ENCODE peak calls at places on chromosomes 6 and 20, in five cellular contexts. C is AG04450, H is hepatocyte, D is cardiac muscle cell, S is tibial nerve. E is an unnamed sample.

GRCh38 chr6:163756079-163756478 is 341.6 kb downstream of the QKI start:
- DNase-seq in C (no peak), H (no peak), D (no peak), S (no peak), E (no peak)

GRCh38 chr6:3908223-3908622 is 59.0 kb downstream of the FAM50B start:
- DNase-seq in C (no peak), H (no peak), D (no peak), S (no peak), E (no peak)

GRCh38 chr6:5674723-5675122 is 332.0 kb downstream of the NRN1 start:
- DNase-seq in C (no peak), H (no peak), D (no peak), S (no peak), E (no peak)

GRCh38 chr20:3749689-3750639 is 17.5 kb downstream of the HSPA12B start:
- DNase-seq in C (no peak), H (peak; percentile 64), D (no peak), S (no peak), E (no peak)

GRCh38 chr6:23420659-23421350 is 705.2 kb upstream of the NRSN1 start:
- DNase-seq in C (no peak), H (no peak), D (no peak), S (no peak), E (no peak)

GRCh38 chr20:43448748-43449535 is 8.8 kb upstream of the SRSF6 start:
- DNase-seq in C (no peak), H (peak; percentile 68), D (peak; percentile 55), S (peak; percentile 32), E (no peak)

GRCh38 chr6:82408952-82409421 is 45.4 kb downstream of the TPBG start:
- DNase-seq in C (no peak), H (no peak), D (peak; percentile 57), S (no peak), E (no peak)

GRCh38 chr6:132300323-132300949 is 100.8 kb downstream of the MOXD1 start:
- DNase-seq in C (peak; percentile 41), H (peak; percentile 72), D (peak; percentile 77), S (peak; percentile 61), E (no peak)

GRCh38 chr20:23119456-23120216 is 33.5 kb upstream of the CD93 start:
- DNase-seq in C (no peak), H (no peak), D (no peak), S (no peak), E (no peak)

GRCh38 chr6:42428326-42429041 is 23.2 kb downstream of the TRERF1 start:
- DNase-seq in C (no peak), H (no peak), D (peak; percentile 43), S (no peak), E (no peak)

GRCh38 chr20:14114049-14114448 is 118.7 kb downstream of the MACROD2 start:
- DNase-seq in C (no peak), H (no peak), D (no peak), S (no peak), E (no peak)

GRCh38 chr6:6665505-6665904 is 77.0 kb downstream of the LY86 start:
- DNase-seq in C (no peak), H (no peak), D (no peak), S (no peak), E (no peak)

GRCh38 chr20:3222635-3223600 is 13.6 kb downstream of the ITPA start:
- DNase-seq in C (no peak), H (peak; percentile 61), D (no peak), S (no peak), E (no peak)

GRCh38 chr6:7731289-7731688 is 5.4 kb downstream of the BMP6 start:
- DNase-seq in C (no peak), H (no peak), D (peak; percentile 15), S (no peak), E (no peak)
- H3K4me3 ChIP-seq in C (no peak overlapping the region), H (no peak overlapping the region), D (no peak overlapping the region), S (no peak overlapping the region), E (no peak overlapping the region)

DNA sequence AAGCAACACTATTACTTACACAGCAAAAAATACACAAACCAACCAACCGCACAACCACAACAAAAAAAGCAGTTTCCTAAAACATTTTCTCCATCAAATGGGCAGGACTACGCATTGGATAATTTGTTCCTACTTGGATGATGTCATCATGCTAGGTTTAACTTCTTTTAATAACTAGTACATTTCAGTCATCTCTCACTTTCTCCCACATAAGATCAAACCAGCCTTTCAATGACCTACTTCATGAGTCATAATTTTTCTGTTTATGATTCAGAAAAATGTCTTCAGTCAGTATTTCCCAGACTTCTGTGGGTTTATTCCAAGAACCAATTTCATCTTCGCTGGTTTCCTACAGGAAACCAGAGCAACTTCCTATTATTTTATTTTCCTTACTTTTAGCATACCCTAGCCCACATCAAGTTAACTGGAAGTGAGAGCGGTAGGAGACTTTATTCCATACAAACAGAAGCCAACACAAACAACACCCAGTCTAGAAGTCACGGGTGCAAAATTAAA is 134.2 kb downstream of the GMDS start:
- DNase-seq in C (no peak), H (no peak), D (peak; percentile 82), S (no peak), E (no peak)
- H3K27ac ChIP-seq in C (no peak overlapping the region), H (no peak overlapping the region), D (no peak overlapping the region), S (peak overlapping the region; percentile 73), E (peak overlapping the region; percentile 73)

GRCh38 chr6:99425647-99426453 is 742 bp upstream of the PNISR start:
- DNase-seq in C (peak; percentile 49), H (peak; percentile 91), D (peak; percentile 87), S (peak; percentile 85), E (peak; percentile 86)
- TF ChIP-seq CTCF in C (peak; percentile 66), H (peak; percentile 59), D (peak; percentile 51), S (peak; percentile 23), E (no peak)

DNA sequence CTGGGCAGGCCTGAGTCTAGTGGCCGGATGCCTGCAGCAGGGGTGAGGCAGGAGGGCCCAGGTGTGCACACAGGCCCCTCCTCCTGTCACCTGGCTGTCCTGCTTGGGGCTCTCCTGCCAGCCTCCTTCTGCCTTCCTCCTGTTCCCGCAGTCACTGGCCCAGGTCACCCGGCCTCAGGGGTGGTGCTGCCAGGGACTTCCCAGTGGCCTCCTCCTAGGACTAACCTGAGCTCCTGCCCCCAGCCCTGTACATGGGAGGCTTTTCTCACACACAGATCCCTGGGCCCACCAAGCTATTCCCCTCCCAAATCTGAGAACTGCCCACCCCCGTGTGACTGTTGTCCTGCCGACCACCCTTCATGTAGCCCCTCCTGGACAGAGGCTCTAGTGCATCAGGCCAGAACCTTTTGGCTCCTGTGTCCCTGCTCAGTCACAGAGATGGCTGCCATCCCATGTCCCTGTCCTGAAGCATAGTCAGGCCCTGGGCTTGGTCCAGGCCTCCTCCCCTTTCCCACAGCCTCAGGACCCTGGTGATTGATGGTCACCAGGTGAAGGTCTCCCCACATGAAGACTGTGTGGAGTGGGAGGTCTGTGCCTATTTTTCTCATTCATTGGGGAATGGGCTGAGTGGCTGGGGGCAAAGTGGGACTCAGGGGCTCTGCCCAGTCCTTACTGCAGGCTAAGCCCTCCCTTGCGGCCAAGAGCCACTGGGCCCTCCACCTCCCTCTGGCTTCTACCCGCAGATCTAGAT is 1.1 kb upstream of the ULBP1 start:
- DNase-seq in C (no peak), H (no peak), D (no peak), S (no peak), E (no peak)
- H3K4me3 ChIP-seq in C (peak overlapping the region; percentile 64), H (no peak overlapping the region), D (no peak overlapping the region), S (no peak overlapping the region), E (no peak overlapping the region)

DNA sequence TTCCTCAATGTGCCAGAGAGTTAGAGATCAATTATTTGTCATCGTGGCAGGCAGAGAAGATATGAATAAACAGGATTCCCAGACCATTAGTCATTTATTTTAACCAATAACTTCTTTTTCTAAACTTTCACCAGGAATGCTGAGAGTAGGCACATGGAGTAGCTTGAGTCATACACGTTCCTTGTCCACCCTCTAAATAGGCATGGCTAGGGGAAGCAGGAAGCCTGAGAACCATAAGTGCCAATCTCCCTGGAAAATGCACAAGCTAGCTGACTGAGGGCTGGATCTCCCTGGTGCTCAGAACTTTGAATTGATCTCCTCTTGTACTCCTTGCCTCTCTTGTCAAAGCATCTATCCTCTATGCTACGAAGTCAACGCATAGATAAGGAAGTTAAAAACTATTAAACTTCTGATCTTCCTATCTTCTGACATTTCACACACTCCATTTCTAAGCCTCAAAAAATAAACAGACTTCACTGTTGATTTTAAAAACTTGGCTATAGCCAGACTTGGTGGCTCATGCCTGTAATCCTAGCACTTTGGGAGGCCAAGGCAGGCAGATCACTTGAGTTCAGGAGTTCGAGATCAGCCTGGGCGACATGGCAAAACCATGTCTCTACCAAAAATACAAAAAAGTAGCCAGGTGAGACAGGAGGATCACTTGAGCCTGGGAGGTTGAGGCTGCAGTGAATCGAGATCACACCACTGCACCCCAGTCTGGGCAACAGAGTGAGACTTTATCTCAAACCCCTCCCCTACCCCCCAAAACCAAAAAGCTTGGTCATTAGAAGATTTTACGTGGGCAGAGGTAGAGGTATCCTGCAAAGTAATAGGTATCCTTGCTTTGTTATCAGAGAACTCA is 11.8 kb downstream of the ADTRP start:
- DNase-seq in C (peak; percentile 88), H (peak; percentile 70), D (peak; percentile 92), S (no peak), E (peak; percentile 79)
- H3K27ac ChIP-seq in C (peak overlapping the region; percentile 80), H (peak overlapping the region; percentile 64), D (no peak overlapping the region), S (peak overlapping the region; percentile 23), E (peak overlapping the region; percentile 81)

DNA sequence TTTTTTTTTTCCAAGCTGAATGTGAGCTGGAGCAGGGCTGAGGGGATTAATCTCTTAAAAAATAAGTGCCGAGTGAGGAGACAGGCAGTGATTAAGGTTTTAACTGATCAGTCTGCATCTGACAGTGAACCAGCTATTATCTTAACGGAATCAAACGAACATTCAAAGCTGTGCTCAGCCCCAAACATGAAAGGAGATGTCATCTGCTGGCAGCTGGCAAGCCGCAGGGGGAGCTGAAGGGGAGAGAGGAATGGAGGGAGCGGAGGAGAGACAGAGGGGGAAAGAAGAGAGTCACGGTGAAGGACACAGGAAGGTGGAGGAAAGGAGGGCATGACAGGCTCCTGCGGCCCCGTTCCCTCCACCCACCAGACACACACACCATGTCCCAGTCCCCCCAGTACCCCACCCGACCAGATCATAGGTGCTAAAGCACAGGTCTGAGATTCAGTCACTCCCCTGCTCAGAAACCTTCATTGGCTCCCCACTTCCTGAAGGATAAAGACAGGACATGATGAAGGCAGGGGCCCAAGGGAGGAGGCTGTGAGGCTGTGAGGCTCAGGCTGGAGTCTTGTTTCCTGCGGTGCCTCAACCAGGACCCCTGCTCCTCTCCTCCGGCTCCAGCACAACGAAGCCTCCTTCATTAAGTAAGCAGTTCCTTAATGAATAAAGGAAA is 80.9 kb downstream of the NCR2 start:
- DNase-seq in C (no peak), H (no peak), D (no peak), S (no peak), E (no peak)
- TF ChIP-seq CTCF in C (no peak), H (no peak), D (no peak), S (no peak), E (no peak)

GRCh38 chr6:98827295-98828159 is 6.8 kb upstream of the POU3F2 start:
- DNase-seq in C (no peak), H (no peak), D (no peak), S (no peak), E (no peak)
- H3K4me3 ChIP-seq in C (no peak overlapping the region), H (no peak overlapping the region), D (no peak overlapping the region), S (peak overlapping the region; percentile 4), E (no peak overlapping the region)